ENCODE peak calls at places on chromosomes 16 and 17, in ten cellular contexts. One of them, this sample, is unnamed.

GRCh38 chr17:8409966-8410881 is 12.6 kb upstream of the RNF222 start:
- DNase-seq in fibroblast of pulmonary artery: peak; percentile 91
- DNase-seq in posterior cingulate gyrus: peak; percentile 91
- DNase-seq in stimulated activated CD4-positive, alpha-beta T cell treated with anti-CD3 and anti-CD28 coated beads, Interleukin-1b, Interleukin-23, amount 100 ng/mL, for 24 hours: peak; percentile 69
- DNase-seq in left colon: peak; percentile 85
- DNase-seq in NCI-H774: peak; percentile 63
- DNase-seq in fibroblast of lung: peak; percentile 68
- DNase-seq in gastrocnemius medialis: peak; percentile 73
- DNase-seq in CD8-positive, alpha-beta memory T cell: peak; percentile 76
- DNase-seq in B cell: peak; percentile 83
- DNase-seq in this sample: peak; percentile 56

GRCh38 chr17:4938670-4939553 is 934 bp downstream of the SLC25A11 start:
- DNase-seq in fibroblast of pulmonary artery: no peak
- DNase-seq in posterior cingulate gyrus: no peak
- DNase-seq in stimulated activated CD4-positive, alpha-beta T cell treated with anti-CD3 and anti-CD28 coated beads, Interleukin-1b, Interleukin-23, amount 100 ng/mL, for 24 hours: no peak
- DNase-seq in left colon: no peak
- DNase-seq in NCI-H774: no peak
- DNase-seq in fibroblast of lung: no peak
- DNase-seq in gastrocnemius medialis: peak; percentile 68
- DNase-seq in CD8-positive, alpha-beta memory T cell: no peak
- DNase-seq in B cell: no peak
- DNase-seq in this sample: no peak

GRCh38 chr16:10541396-10541795 is 39.0 kb downstream of the EMP2 start:
- DNase-seq in fibroblast of pulmonary artery: no peak
- DNase-seq in posterior cingulate gyrus: no peak
- DNase-seq in stimulated activated CD4-positive, alpha-beta T cell treated with anti-CD3 and anti-CD28 coated beads, Interleukin-1b, Interleukin-23, amount 100 ng/mL, for 24 hours: no peak
- DNase-seq in left colon: no peak
- DNase-seq in NCI-H774: no peak
- DNase-seq in fibroblast of lung: no peak
- DNase-seq in gastrocnemius medialis: no peak
- DNase-seq in CD8-positive, alpha-beta memory T cell: no peak
- DNase-seq in B cell: no peak
- DNase-seq in this sample: no peak

GRCh38 chr17:29039764-29040598 is 3.0 kb upstream of the PIPOX start:
- DNase-seq in fibroblast of pulmonary artery: peak; percentile 95
- DNase-seq in posterior cingulate gyrus: no peak
- DNase-seq in stimulated activated CD4-positive, alpha-beta T cell treated with anti-CD3 and anti-CD28 coated beads, Interleukin-1b, Interleukin-23, amount 100 ng/mL, for 24 hours: no peak
- DNase-seq in left colon: no peak
- DNase-seq in NCI-H774: no peak
- DNase-seq in fibroblast of lung: peak; percentile 95
- DNase-seq in gastrocnemius medialis: no peak
- DNase-seq in CD8-positive, alpha-beta memory T cell: no peak
- DNase-seq in B cell: no peak
- DNase-seq in this sample: no peak

GRCh38 chr17:40061532-40062038 is 1.2 kb upstream of the THRA start:
- DNase-seq in fibroblast of pulmonary artery: no peak
- DNase-seq in posterior cingulate gyrus: no peak
- DNase-seq in stimulated activated CD4-positive, alpha-beta T cell treated with anti-CD3 and anti-CD28 coated beads, Interleukin-1b, Interleukin-23, amount 100 ng/mL, for 24 hours: no peak
- DNase-seq in left colon: peak; percentile 38
- DNase-seq in NCI-H774: no peak
- DNase-seq in fibroblast of lung: no peak
- DNase-seq in gastrocnemius medialis: no peak
- DNase-seq in CD8-positive, alpha-beta memory T cell: no peak
- DNase-seq in B cell: no peak
- DNase-seq in this sample: no peak

GRCh38 chr17:14886200-14886739 is 378.9 kb downstream of the PMP22 start:
- DNase-seq in fibroblast of pulmonary artery: peak; percentile 7
- DNase-seq in posterior cingulate gyrus: no peak
- DNase-seq in stimulated activated CD4-positive, alpha-beta T cell treated with anti-CD3 and anti-CD28 coated beads, Interleukin-1b, Interleukin-23, amount 100 ng/mL, for 24 hours: no peak
- DNase-seq in left colon: no peak
- DNase-seq in NCI-H774: no peak
- DNase-seq in fibroblast of lung: no peak
- DNase-seq in gastrocnemius medialis: no peak
- DNase-seq in CD8-positive, alpha-beta memory T cell: no peak
- DNase-seq in B cell: no peak
- DNase-seq in this sample: no peak

GRCh38 chr17:40063034-40063765 is 435 bp downstream of the THRA start:
- DNase-seq in fibroblast of pulmonary artery: peak; percentile 40
- DNase-seq in posterior cingulate gyrus: no peak
- DNase-seq in stimulated activated CD4-positive, alpha-beta T cell treated with anti-CD3 and anti-CD28 coated beads, Interleukin-1b, Interleukin-23, amount 100 ng/mL, for 24 hours: no peak
- DNase-seq in left colon: peak; percentile 63
- DNase-seq in NCI-H774: peak; percentile 67
- DNase-seq in fibroblast of lung: no peak
- DNase-seq in gastrocnemius medialis: peak; percentile 60
- DNase-seq in CD8-positive, alpha-beta memory T cell: no peak
- DNase-seq in B cell: peak; percentile 45
- DNase-seq in this sample: no peak

GRCh38 chr17:47243737-47244598 is 9.7 kb upstream of the ITGB3 start:
- DNase-seq in fibroblast of pulmonary artery: no peak
- DNase-seq in posterior cingulate gyrus: no peak
- DNase-seq in stimulated activated CD4-positive, alpha-beta T cell treated with anti-CD3 and anti-CD28 coated beads, Interleukin-1b, Interleukin-23, amount 100 ng/mL, for 24 hours: no peak
- DNase-seq in left colon: no peak
- DNase-seq in NCI-H774: no peak
- DNase-seq in fibroblast of lung: no peak
- DNase-seq in gastrocnemius medialis: no peak
- DNase-seq in CD8-positive, alpha-beta memory T cell: no peak
- DNase-seq in B cell: no peak
- DNase-seq in this sample: no peak

GRCh38 chr17:44734272-44734671 is 24.5 kb upstream of the ADAM11 start:
- DNase-seq in fibroblast of pulmonary artery: no peak
- DNase-seq in posterior cingulate gyrus: no peak
- DNase-seq in stimulated activated CD4-positive, alpha-beta T cell treated with anti-CD3 and anti-CD28 coated beads, Interleukin-1b, Interleukin-23, amount 100 ng/mL, for 24 hours: no peak
- DNase-seq in left colon: no peak
- DNase-seq in NCI-H774: no peak
- DNase-seq in fibroblast of lung: no peak
- DNase-seq in gastrocnemius medialis: no peak
- DNase-seq in CD8-positive, alpha-beta memory T cell: no peak
- DNase-seq in B cell: no peak
- DNase-seq in this sample: no peak

GRCh38 chr17:79633937-79634813 is 23.3 kb upstream of the RBFOX3 start:
- DNase-seq in fibroblast of pulmonary artery: no peak
- DNase-seq in posterior cingulate gyrus: peak; percentile 3
- DNase-seq in stimulated activated CD4-positive, alpha-beta T cell treated with anti-CD3 and anti-CD28 coated beads, Interleukin-1b, Interleukin-23, amount 100 ng/mL, for 24 hours: no peak
- DNase-seq in left colon: peak; percentile 6
- DNase-seq in NCI-H774: no peak
- DNase-seq in fibroblast of lung: no peak
- DNase-seq in gastrocnemius medialis: no peak
- DNase-seq in CD8-positive, alpha-beta memory T cell: no peak
- DNase-seq in B cell: no peak
- DNase-seq in this sample: no peak

GRCh38 chr16:25279491-25279890 is 21.8 kb upstream of the ZKSCAN2 start:
- DNase-seq in fibroblast of pulmonary artery: no peak
- DNase-seq in posterior cingulate gyrus: no peak
- DNase-seq in stimulated activated CD4-positive, alpha-beta T cell treated with anti-CD3 and anti-CD28 coated beads, Interleukin-1b, Interleukin-23, amount 100 ng/mL, for 24 hours: no peak
- DNase-seq in left colon: no peak
- DNase-seq in NCI-H774: no peak
- DNase-seq in fibroblast of lung: no peak
- DNase-seq in gastrocnemius medialis: peak; percentile 67
- DNase-seq in CD8-positive, alpha-beta memory T cell: no peak
- DNase-seq in B cell: no peak
- DNase-seq in this sample: no peak

GRCh38 chr16:48862087-48862532 is 252.1 kb upstream of the N4BP1 start:
- DNase-seq in fibroblast of pulmonary artery: no peak
- DNase-seq in posterior cingulate gyrus: no peak
- DNase-seq in stimulated activated CD4-positive, alpha-beta T cell treated with anti-CD3 and anti-CD28 coated beads, Interleukin-1b, Interleukin-23, amount 100 ng/mL, for 24 hours: no peak
- DNase-seq in left colon: no peak
- DNase-seq in NCI-H774: no peak
- DNase-seq in fibroblast of lung: peak; percentile 7
- DNase-seq in gastrocnemius medialis: no peak
- DNase-seq in CD8-positive, alpha-beta memory T cell: no peak
- DNase-seq in B cell: no peak
- DNase-seq in this sample: no peak

GRCh38 chr16:29806641-29807425 is 504 bp downstream of the MAZ start:
- DNase-seq in fibroblast of pulmonary artery: no peak
- DNase-seq in posterior cingulate gyrus: no peak
- DNase-seq in stimulated activated CD4-positive, alpha-beta T cell treated with anti-CD3 and anti-CD28 coated beads, Interleukin-1b, Interleukin-23, amount 100 ng/mL, for 24 hours: no peak
- DNase-seq in left colon: peak; percentile 64
- DNase-seq in NCI-H774: peak; percentile 64
- DNase-seq in fibroblast of lung: peak; percentile 48
- DNase-seq in gastrocnemius medialis: peak; percentile 42
- DNase-seq in CD8-positive, alpha-beta memory T cell: peak; percentile 39
- DNase-seq in B cell: peak; percentile 66
- DNase-seq in this sample: no peak

GRCh38 chr16:61681673-61682072 is 354.6 kb downstream of the CDH8 start:
- DNase-seq in fibroblast of pulmonary artery: no peak
- DNase-seq in posterior cingulate gyrus: no peak
- DNase-seq in stimulated activated CD4-positive, alpha-beta T cell treated with anti-CD3 and anti-CD28 coated beads, Interleukin-1b, Interleukin-23, amount 100 ng/mL, for 24 hours: no peak
- DNase-seq in left colon: no peak
- DNase-seq in NCI-H774: no peak
- DNase-seq in fibroblast of lung: no peak
- DNase-seq in gastrocnemius medialis: no peak
- DNase-seq in CD8-positive, alpha-beta memory T cell: no peak
- DNase-seq in B cell: no peak
- DNase-seq in this sample: no peak

GRCh38 chr16:11536104-11536866 is 50.4 kb downstream of the LITAF start:
- DNase-seq in fibroblast of pulmonary artery: no peak
- DNase-seq in posterior cingulate gyrus: no peak
- DNase-seq in stimulated activated CD4-positive, alpha-beta T cell treated with anti-CD3 and anti-CD28 coated beads, Interleukin-1b, Interleukin-23, amount 100 ng/mL, for 24 hours: no peak
- DNase-seq in left colon: no peak
- DNase-seq in NCI-H774: no peak
- DNase-seq in fibroblast of lung: no peak
- DNase-seq in gastrocnemius medialis: no peak
- DNase-seq in CD8-positive, alpha-beta memory T cell: no peak
- DNase-seq in B cell: no peak
- DNase-seq in this sample: no peak

GRCh38 chr17:50550661-50551432 is 3.9 kb downstream of the SPATA20 start:
- DNase-seq in fibroblast of pulmonary artery: peak; percentile 93
- DNase-seq in posterior cingulate gyrus: peak; percentile 81
- DNase-seq in stimulated activated CD4-positive, alpha-beta T cell treated with anti-CD3 and anti-CD28 coated beads, Interleukin-1b, Interleukin-23, amount 100 ng/mL, for 24 hours: no peak
- DNase-seq in left colon: peak; percentile 76
- DNase-seq in NCI-H774: peak; percentile 67
- DNase-seq in fibroblast of lung: peak; percentile 72
- DNase-seq in gastrocnemius medialis: peak; percentile 74
- DNase-seq in CD8-positive, alpha-beta memory T cell: no peak
- DNase-seq in B cell: no peak
- DNase-seq in this sample: no peak